ENCODE peak calls at places on chromosomes 16 and 17, in nine cellular contexts. I is tibial artery, V is psoas muscle, M is Panc1, D is mammary epithelial cell, B is lower lobe of right lung, Y is IMR-90, Z is thoracic aorta, Q is neural progenitor cell. A is an unnamed sample. For H3K9me3, the result is how much of the 10 kb centered on the place peaks cover.

GRCh38 chr16:46862555-46863447 is 21.4 kb upstream of the GPT2 start:
- DNase-seq in M (no peak), D (peak), Z (no peak), I (no peak), Q (no peak), Y (peak), V (no peak), B (no peak), A (no peak)

GRCh38 chr16:86509759-86510464 is 415 bp upstream of the FOXF1 start:
- DNase-seq in Q (peak), B (peak), I (no peak), D (peak), Y (peak), M (no peak), Z (no peak), V (peak), A (peak)

GRCh38 chr17:10790491-10791401 is 13.2 kb downstream of the TMEM238L start:
- DNase-seq in Q (no peak), V (no peak), M (no peak), Z (no peak), D (peak), B (no peak), I (no peak), Y (no peak), A (no peak)

GRCh38 chr16:2032285-2033056 is 5.8 kb downstream of the NHERF2 start:
- DNase-seq in V (no peak), Z (no peak), B (no peak), M (no peak), Y (peak), I (no peak), Q (no peak), D (no peak), A (no peak)

GRCh38 chr16:48526058-48526957 is 83.7 kb downstream of the N4BP1 start:
- DNase-seq in I (peak), V (no peak), D (peak), M (peak), Z (no peak), B (no peak), Y (no peak), Q (peak), A (no peak)

GRCh38 chr17:29131814-29132682 is 48.1 kb downstream of the MYO18A start:
- DNase-seq in Y (peak), I (peak), V (no peak), Q (no peak), M (no peak), D (no peak), Z (peak), B (no peak), A (no peak)

GRCh38 chr16:54679531-54679930 is 251.1 kb upstream of the IRX5 start:
- DNase-seq in V (no peak), Y (no peak), M (no peak), I (no peak), Z (no peak), D (no peak), B (no peak), Q (no peak), A (no peak)

GRCh38 chr16:68987734-68988457 is 117.6 kb upstream of the HAS3 start:
- DNase-seq in Q (no peak), M (no peak), I (no peak), B (no peak), Y (no peak), Z (no peak), V (no peak), D (no peak), A (no peak)

GRCh38 chr17:50604470-50604869 is 30.2 kb upstream of the ABCC3 start:
- DNase-seq in I (no peak), D (no peak), V (peak), B (peak), Q (no peak), M (no peak), Z (no peak), Y (peak), A (peak)

GRCh38 chr17:50026046-50026675 is 29.7 kb upstream of the ITGA3 start:
- DNase-seq in V (no peak), I (no peak), M (no peak), B (no peak), D (no peak), Q (no peak), Y (no peak), Z (no peak), A (no peak)

GRCh38 chr16:24677388-24677787 is 52.1 kb upstream of the TNRC6A start:
- DNase-seq in I (no peak), V (no peak), Z (no peak), M (no peak), B (no peak), D (no peak), Y (no peak), Q (no peak), A (no peak)

GRCh38 chr16:31427441-31428276 is 501 bp downstream of the COX6A2 start:
- DNase-seq in I (peak), Z (no peak), B (peak), V (peak), D (no peak), Q (no peak), M (no peak), Y (no peak), A (peak)

GRCh38 chr17:10144976-10145375 is 53.4 kb downstream of the GAS7 start:
- DNase-seq in Z (no peak), Q (no peak), I (no peak), Y (no peak), B (no peak), V (no peak), D (no peak), M (no peak), A (no peak)

GRCh38 chr16:85416267-85417109 is 196.6 kb upstream of the GSE1 start:
- DNase-seq in V (peak), I (no peak), Q (peak), D (peak), B (peak), M (no peak), Z (no peak), Y (peak), A (peak)

GRCh38 chr17:72498671-72499210 is 377.9 kb downstream of the SOX9 start:
- DNase-seq in Q (no peak), M (no peak), I (no peak), B (no peak), Z (no peak), D (no peak), V (no peak), Y (peak), A (no peak)

GRCh38 chr16:63230383-63230782 is 1194.1 kb upstream of the CDH8 start:
- DNase-seq in Y (no peak), I (no peak), M (no peak), Z (no peak), D (no peak), V (no peak), B (no peak), Q (no peak), A (no peak)

GRCh38 chr16:56847173-56847948 is 17.6 kb upstream of the SLC12A3 start:
- DNase-seq in D (no peak), Z (no peak), I (peak), Y (no peak), M (no peak), B (no peak), V (no peak), Q (no peak), A (no peak)

GRCh38 chr17:57553991-57554825 is 190.9 kb downstream of the CCDC182 start:
- DNase-seq in D (no peak), M (no peak), Q (peak), Y (peak), B (peak), I (no peak), V (no peak), Z (no peak), A (no peak)

GRCh38 chr16:8173111-8173644 is 417.1 kb downstream of the TMEM114 start:
- DNase-seq in D (peak), M (peak), B (peak), Y (peak), V (peak), I (no peak), Z (no peak), Q (peak), A (peak)

GRCh38 chr17:75901727-75902126 is 3.0 kb downstream of the MRPL38 start:
- DNase-seq in M (no peak), I (no peak), B (no peak), Y (no peak), D (no peak), V (no peak), Z (no peak), Q (no peak), A (no peak)

GRCh38 chr17:58529275-58529674 is 14.8 kb upstream of the MTMR4 start:
- DNase-seq in I (no peak), D (no peak), Q (peak), V (no peak), Y (no peak), M (no peak), B (no peak), Z (no peak), A (no peak)

GRCh38 chr16:85114909-85115567 is 2.8 kb upstream of the CIBAR2 start:
- DNase-seq in Y (peak), Q (peak), Z (peak), I (peak), V (peak), B (peak), M (peak), D (peak), A (peak)

GRCh38 chr16:81237942-81238295 is 570 bp upstream of the BCO1 start:
- DNase-seq in M (no peak), B (no peak), Z (no peak), Q (peak), D (no peak), Y (no peak), V (no peak), I (no peak), A (no peak)

GRCh38 chr16:8798535-8799157 is 1.0 kb downstream of the PMM2 start:
- DNase-seq in D (no peak), I (no peak), Z (no peak), Y (no peak), M (no peak), Q (no peak), V (no peak), B (no peak), A (no peak)

GRCh38 chr16:886084-886543 is 84.7 kb downstream of the LMF1 start:
- DNase-seq in Q (peak), M (no peak), I (no peak), Z (no peak), V (peak), B (peak), D (no peak), Y (peak), A (no peak)

GRCh38 chr17:45282683-45283644 is 21.1 kb upstream of the SPATA32 start:
- DNase-seq in I (no peak), Z (no peak), B (peak), D (no peak), Y (peak), V (peak), M (no peak), Q (no peak), A (peak)

GRCh38 chr17:1627219-1627986 is 1.2 kb downstream of the SLC43A2 start:
- DNase-seq in Q (no peak), D (no peak), M (no peak), V (peak), Z (no peak), B (peak), Y (no peak), I (no peak), A (no peak)

GRCh38 chr17:80827646-80828643 is 163.7 kb upstream of the CHMP6 start:
- DNase-seq in V (peak), M (no peak), Y (peak), Q (peak), D (no peak), Z (no peak), B (no peak), I (peak), A (no peak)

GRCh38 chr16:80060470-80060869 is 459.9 kb upstream of the MAF start:
- DNase-seq in Y (no peak), I (no peak), D (no peak), Z (no peak), B (no peak), Q (no peak), V (no peak), M (no peak), A (no peak)

GRCh38 chr16:80065565-80065964 is 465.0 kb upstream of the MAF start:
- DNase-seq in I (no peak), B (no peak), Z (no peak), M (no peak), V (no peak), D (peak), Y (no peak), Q (no peak), A (no peak)

GRCh38 chr16:80062361-80063027 is 462.0 kb upstream of the MAF start:
- DNase-seq in Y (no peak), Q (no peak), B (no peak), M (no peak), V (no peak), I (no peak), D (no peak), Z (no peak), A (no peak)

GRCh38 chr16:80066805-80067580 is 466.5 kb upstream of the MAF start:
- DNase-seq in D (no peak), M (no peak), Z (no peak), Q (no peak), B (no peak), V (no peak), I (no peak), Y (no peak), A (no peak)

GRCh38 chr16:80063028-80063767 is 462.7 kb upstream of the MAF start:
- DNase-seq in M (no peak), Z (no peak), D (no peak), B (no peak), Q (no peak), Y (no peak), I (no peak), V (no peak), A (no peak)
- H3K9me3 ChIP-seq in M (under half), Z (under half), D (under half), B (under half), Q (under half), Y (under half), I (under half), V (under half), A (under half)

DNA sequence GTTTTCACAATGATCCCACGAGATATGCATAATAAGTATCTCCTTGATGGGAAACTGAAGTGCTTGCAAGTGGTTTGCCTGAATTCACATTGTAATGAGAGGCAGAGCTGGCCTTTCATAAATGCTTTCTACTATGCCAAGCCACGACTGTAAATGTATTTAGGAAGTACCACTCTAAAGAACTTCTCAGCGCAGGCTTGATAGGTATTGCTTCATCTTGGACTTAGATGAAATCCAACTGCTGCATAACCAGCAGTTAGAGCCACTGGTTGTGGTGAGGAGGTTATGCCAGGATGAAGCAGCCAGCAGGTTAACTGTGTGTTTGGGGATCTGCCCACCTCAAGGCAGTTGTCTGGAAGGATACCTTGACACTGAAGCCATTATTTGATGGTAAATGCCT is 26.8 kb downstream of the MARCHF10 start:
- DNase-seq in M (no peak), Z (no peak), D (no peak), Q (no peak), Y (peak), I (no peak), B (no peak), V (no peak), A (no peak)
- TF ChIP-seq CTCF in M (no peak), Z (no peak), D (no peak), Q (no peak), Y (no peak), I (no peak), B (no peak), V (no peak), A (no peak)

DNA sequence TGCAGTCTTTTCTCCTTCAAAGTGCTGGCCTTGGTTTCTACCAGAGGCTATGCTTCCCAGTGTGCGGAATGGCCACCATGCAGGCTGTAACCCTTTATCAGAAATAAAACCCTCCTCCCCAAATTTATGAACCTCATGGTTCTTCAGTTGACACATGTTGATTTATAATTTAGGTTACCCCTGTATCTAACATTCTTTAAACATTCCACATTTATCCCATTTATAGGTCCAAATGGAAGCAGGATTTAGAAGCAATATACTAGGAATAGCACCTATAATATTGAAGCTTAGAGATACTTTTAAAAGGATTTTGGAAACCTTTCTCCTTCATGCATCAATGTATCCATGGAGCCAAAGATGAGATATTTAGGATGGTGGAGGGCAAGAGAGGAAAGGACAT is 438.8 kb upstream of the C16orf82 start:
- DNase-seq in M (no peak), Q (no peak), B (no peak), D (no peak), I (no peak), Z (no peak), Y (no peak), V (no peak), A (no peak)
- H3K9me3 ChIP-seq in M (under half), Q (under half), B (under half), D (under half), I (under half), Z (under half), Y (under half), V (under half), A (under half)

GRCh38 chr16:67663877-67664222 is 2.7 kb downstream of the ENKD1 start:
- DNase-seq in M (no peak), I (peak), D (no peak), B (no peak), Z (no peak), Q (no peak), V (no peak), Y (no peak), A (no peak)
- TF ChIP-seq CTCF in M (peak), I (no peak), D (no peak), B (no peak), Z (no peak), Q (no peak), V (no peak), Y (no peak), A (no peak)

GRCh38 chr17:52537368-52537767 is 378.9 kb upstream of the CA10 start:
- DNase-seq in M (no peak), Y (no peak), Q (no peak), I (no peak), Z (no peak), B (no peak), V (no peak), D (no peak), A (no peak)

GRCh38 chr17:52532373-52532772 is 373.9 kb upstream of the CA10 start:
- DNase-seq in Q (no peak), I (no peak), Y (no peak), D (no peak), V (no peak), M (no peak), B (no peak), Z (no peak), A (no peak)

GRCh38 chr17:52536466-52536865 is 378.0 kb upstream of the CA10 start:
- DNase-seq in M (no peak), B (no peak), Z (no peak), Q (no peak), I (no peak), D (no peak), V (peak), Y (no peak), A (peak)
- H3K9me3 ChIP-seq in M (under half), B (under half), Z (under half), Q (under half), I (under half), D (under half), V (under half), Y (under half), A (under half)

DNA sequence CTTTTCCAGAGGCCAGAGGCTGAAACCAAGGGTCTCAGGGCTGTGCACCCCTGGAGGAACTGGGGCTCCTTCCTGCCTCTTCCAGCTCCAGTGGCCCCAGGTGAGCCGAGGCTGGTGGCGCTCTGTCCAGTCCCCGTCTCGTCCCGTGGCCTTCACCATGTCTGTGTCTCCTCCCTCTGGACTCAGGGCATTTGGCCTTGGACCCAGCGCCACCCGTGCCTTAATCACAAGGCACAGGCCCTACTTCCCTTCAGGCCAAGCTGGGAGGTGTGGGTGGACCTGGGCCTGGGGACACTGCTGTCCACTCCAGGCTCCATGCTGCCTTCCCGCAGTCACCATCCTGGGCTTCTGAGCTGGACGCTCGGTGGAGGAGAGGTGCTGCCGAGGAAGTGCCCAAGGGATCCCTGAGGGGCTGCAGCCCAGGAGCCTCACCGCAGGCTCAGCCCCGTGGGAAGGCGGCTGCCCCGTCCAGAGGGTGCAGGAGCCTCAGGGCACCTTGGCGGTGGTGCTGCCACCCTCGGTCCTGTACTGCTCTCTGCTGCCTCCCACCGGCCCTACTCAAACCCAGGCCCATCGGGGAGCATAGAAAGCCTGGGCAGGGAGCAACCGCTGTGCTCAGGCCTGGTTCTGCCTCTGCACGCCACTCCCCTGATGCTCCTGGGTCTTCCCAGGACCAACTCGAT is 9.6 kb upstream of the APRT start:
- DNase-seq in D (no peak), Y (no peak), I (no peak), B (no peak), Z (no peak), M (no peak), V (no peak), Q (no peak), A (no peak)
- TF ChIP-seq CTCF in D (no peak), Y (no peak), I (no peak), B (no peak), Z (no peak), M (no peak), V (no peak), Q (no peak), A (no peak)